ENCODE peak calls at places on chromosomes 7 and 10, in five cellular contexts. One of them, this sample, is unnamed.

GRCh38 chr10:34187201-34187600 is 627.9 kb downstream of the PARD3 start:
- DNase-seq in activated naive CD4-positive, alpha-beta T cell treated with anti-CD3 and anti-CD28 coated beads, Interleukin-2, amount 10 ng/mL, durations not matched to agents 7 days and 5 days: no peak
- DNase-seq in AG09319: no peak
- DNase-seq in stimulated activated CD4-positive, alpha-beta T cell treated with anti-CD3 and anti-CD28 coated beads, Interleukin-1b, Interleukin-23, amount 100 ng/mL, for 24 hours: no peak
- DNase-seq in H4: no peak
- DNase-seq in this sample: peak; percentile 90

GRCh38 chr10:9160275-9160674 is 1105.8 kb downstream of the GATA3 start:
- DNase-seq in H4: no peak
- DNase-seq in activated naive CD4-positive, alpha-beta T cell treated with anti-CD3 and anti-CD28 coated beads, Interleukin-2, amount 10 ng/mL, durations not matched to agents 7 days and 5 days: no peak
- DNase-seq in stimulated activated CD4-positive, alpha-beta T cell treated with anti-CD3 and anti-CD28 coated beads, Interleukin-1b, Interleukin-23, amount 100 ng/mL, for 24 hours: no peak
- DNase-seq in AG09319: no peak
- DNase-seq in this sample: no peak

GRCh38 chr10:121976607-121977006 is 1.6 kb upstream of the NSMCE4A start:
- DNase-seq in activated naive CD4-positive, alpha-beta T cell treated with anti-CD3 and anti-CD28 coated beads, Interleukin-2, amount 10 ng/mL, durations not matched to agents 7 days and 5 days: no peak
- DNase-seq in H4: no peak
- DNase-seq in AG09319: no peak
- DNase-seq in stimulated activated CD4-positive, alpha-beta T cell treated with anti-CD3 and anti-CD28 coated beads, Interleukin-1b, Interleukin-23, amount 100 ng/mL, for 24 hours: no peak
- DNase-seq in this sample: no peak

GRCh38 chr7:11831727-11832495 is at the start of gene THSD7A:
- DNase-seq in AG09319: no peak
- DNase-seq in stimulated activated CD4-positive, alpha-beta T cell treated with anti-CD3 and anti-CD28 coated beads, Interleukin-1b, Interleukin-23, amount 100 ng/mL, for 24 hours: no peak
- DNase-seq in H4: peak; percentile 43
- DNase-seq in activated naive CD4-positive, alpha-beta T cell treated with anti-CD3 and anti-CD28 coated beads, Interleukin-2, amount 10 ng/mL, durations not matched to agents 7 days and 5 days: no peak
- DNase-seq in this sample: peak; percentile 22

GRCh38 chr7:83610649-83611304 is 38.2 kb downstream of the SEMA3E start:
- DNase-seq in stimulated activated CD4-positive, alpha-beta T cell treated with anti-CD3 and anti-CD28 coated beads, Interleukin-1b, Interleukin-23, amount 100 ng/mL, for 24 hours: no peak
- DNase-seq in activated naive CD4-positive, alpha-beta T cell treated with anti-CD3 and anti-CD28 coated beads, Interleukin-2, amount 10 ng/mL, durations not matched to agents 7 days and 5 days: no peak
- DNase-seq in H4: no peak
- DNase-seq in AG09319: no peak
- DNase-seq in this sample: no peak

GRCh38 chr7:45601816-45602540 is 27.8 kb downstream of the ADCY1 start:
- DNase-seq in H4: no peak
- DNase-seq in activated naive CD4-positive, alpha-beta T cell treated with anti-CD3 and anti-CD28 coated beads, Interleukin-2, amount 10 ng/mL, durations not matched to agents 7 days and 5 days: no peak
- DNase-seq in AG09319: no peak
- DNase-seq in stimulated activated CD4-positive, alpha-beta T cell treated with anti-CD3 and anti-CD28 coated beads, Interleukin-1b, Interleukin-23, amount 100 ng/mL, for 24 hours: no peak
- DNase-seq in this sample: no peak

GRCh38 chr10:110576220-110576619 is 8.7 kb downstream of the SMC3 start:
- DNase-seq in AG09319: peak; percentile 28
- DNase-seq in activated naive CD4-positive, alpha-beta T cell treated with anti-CD3 and anti-CD28 coated beads, Interleukin-2, amount 10 ng/mL, durations not matched to agents 7 days and 5 days: no peak
- DNase-seq in stimulated activated CD4-positive, alpha-beta T cell treated with anti-CD3 and anti-CD28 coated beads, Interleukin-1b, Interleukin-23, amount 100 ng/mL, for 24 hours: no peak
- DNase-seq in H4: no peak
- DNase-seq in this sample: peak; percentile 60

GRCh38 chr7:119472398-119473038 is 800.5 kb upstream of the KCND2 start:
- DNase-seq in H4: no peak
- DNase-seq in stimulated activated CD4-positive, alpha-beta T cell treated with anti-CD3 and anti-CD28 coated beads, Interleukin-1b, Interleukin-23, amount 100 ng/mL, for 24 hours: no peak
- DNase-seq in activated naive CD4-positive, alpha-beta T cell treated with anti-CD3 and anti-CD28 coated beads, Interleukin-2, amount 10 ng/mL, durations not matched to agents 7 days and 5 days: no peak
- DNase-seq in AG09319: no peak
- DNase-seq in this sample: no peak

GRCh38 chr10:794382-794956 is 105.0 kb upstream of the DIP2C start:
- DNase-seq in H4: no peak
- DNase-seq in stimulated activated CD4-positive, alpha-beta T cell treated with anti-CD3 and anti-CD28 coated beads, Interleukin-1b, Interleukin-23, amount 100 ng/mL, for 24 hours: no peak
- DNase-seq in AG09319: no peak
- DNase-seq in activated naive CD4-positive, alpha-beta T cell treated with anti-CD3 and anti-CD28 coated beads, Interleukin-2, amount 10 ng/mL, durations not matched to agents 7 days and 5 days: no peak
- DNase-seq in this sample: peak; percentile 29

GRCh38 chr7:139452948-139453672 is 30.4 kb downstream of the KLRG2 start:
- DNase-seq in H4: no peak
- DNase-seq in stimulated activated CD4-positive, alpha-beta T cell treated with anti-CD3 and anti-CD28 coated beads, Interleukin-1b, Interleukin-23, amount 100 ng/mL, for 24 hours: no peak
- DNase-seq in activated naive CD4-positive, alpha-beta T cell treated with anti-CD3 and anti-CD28 coated beads, Interleukin-2, amount 10 ng/mL, durations not matched to agents 7 days and 5 days: no peak
- DNase-seq in AG09319: no peak
- DNase-seq in this sample: peak; percentile 66

GRCh38 chr7:112510032-112510742 is 29.4 kb downstream of the LSMEM1 start:
- DNase-seq in H4: peak; percentile 16
- DNase-seq in activated naive CD4-positive, alpha-beta T cell treated with anti-CD3 and anti-CD28 coated beads, Interleukin-2, amount 10 ng/mL, durations not matched to agents 7 days and 5 days: no peak
- DNase-seq in stimulated activated CD4-positive, alpha-beta T cell treated with anti-CD3 and anti-CD28 coated beads, Interleukin-1b, Interleukin-23, amount 100 ng/mL, for 24 hours: no peak
- DNase-seq in AG09319: no peak
- DNase-seq in this sample: peak; percentile 80

GRCh38 chr7:15508258-15508657 is 53.6 kb downstream of the AGMO start:
- DNase-seq in stimulated activated CD4-positive, alpha-beta T cell treated with anti-CD3 and anti-CD28 coated beads, Interleukin-1b, Interleukin-23, amount 100 ng/mL, for 24 hours: no peak
- DNase-seq in activated naive CD4-positive, alpha-beta T cell treated with anti-CD3 and anti-CD28 coated beads, Interleukin-2, amount 10 ng/mL, durations not matched to agents 7 days and 5 days: no peak
- DNase-seq in H4: no peak
- DNase-seq in AG09319: no peak
- DNase-seq in this sample: peak; percentile 60

GRCh38 chr7:90816511-90817142 is 220.5 kb downstream of the CDK14 start:
- DNase-seq in AG09319: peak; percentile 36
- DNase-seq in stimulated activated CD4-positive, alpha-beta T cell treated with anti-CD3 and anti-CD28 coated beads, Interleukin-1b, Interleukin-23, amount 100 ng/mL, for 24 hours: no peak
- DNase-seq in H4: peak; percentile 96
- DNase-seq in activated naive CD4-positive, alpha-beta T cell treated with anti-CD3 and anti-CD28 coated beads, Interleukin-2, amount 10 ng/mL, durations not matched to agents 7 days and 5 days: no peak
- DNase-seq in this sample: peak; percentile 94

GRCh38 chr10:108521827-108522503 is 1357.5 kb upstream of the SORCS1 start:
- DNase-seq in activated naive CD4-positive, alpha-beta T cell treated with anti-CD3 and anti-CD28 coated beads, Interleukin-2, amount 10 ng/mL, durations not matched to agents 7 days and 5 days: no peak
- DNase-seq in H4: no peak
- DNase-seq in stimulated activated CD4-positive, alpha-beta T cell treated with anti-CD3 and anti-CD28 coated beads, Interleukin-1b, Interleukin-23, amount 100 ng/mL, for 24 hours: no peak
- DNase-seq in AG09319: no peak
- DNase-seq in this sample: no peak

GRCh38 chr10:30722956-30723355 is 93.4 kb upstream of the LYZL2 start:
- DNase-seq in H4: no peak
- DNase-seq in stimulated activated CD4-positive, alpha-beta T cell treated with anti-CD3 and anti-CD28 coated beads, Interleukin-1b, Interleukin-23, amount 100 ng/mL, for 24 hours: no peak
- DNase-seq in AG09319: no peak
- DNase-seq in activated naive CD4-positive, alpha-beta T cell treated with anti-CD3 and anti-CD28 coated beads, Interleukin-2, amount 10 ng/mL, durations not matched to agents 7 days and 5 days: no peak
- DNase-seq in this sample: no peak

GRCh38 chr7:132646064-132646463 is 69.8 kb upstream of the PLXNA4 start:
- DNase-seq in activated naive CD4-positive, alpha-beta T cell treated with anti-CD3 and anti-CD28 coated beads, Interleukin-2, amount 10 ng/mL, durations not matched to agents 7 days and 5 days: no peak
- DNase-seq in stimulated activated CD4-positive, alpha-beta T cell treated with anti-CD3 and anti-CD28 coated beads, Interleukin-1b, Interleukin-23, amount 100 ng/mL, for 24 hours: no peak
- DNase-seq in AG09319: no peak
- DNase-seq in H4: peak; percentile 21
- DNase-seq in this sample: peak; percentile 57

GRCh38 chr7:27174077-27175004 is at the start of gene HOXA10:
- DNase-seq in AG09319: no peak
- DNase-seq in H4: no peak
- DNase-seq in stimulated activated CD4-positive, alpha-beta T cell treated with anti-CD3 and anti-CD28 coated beads, Interleukin-1b, Interleukin-23, amount 100 ng/mL, for 24 hours: no peak
- DNase-seq in activated naive CD4-positive, alpha-beta T cell treated with anti-CD3 and anti-CD28 coated beads, Interleukin-2, amount 10 ng/mL, durations not matched to agents 7 days and 5 days: peak; percentile 14
- DNase-seq in this sample: no peak

GRCh38 chr10:32111585-32111984 is 55.4 kb upstream of the KIF5B start:
- DNase-seq in activated naive CD4-positive, alpha-beta T cell treated with anti-CD3 and anti-CD28 coated beads, Interleukin-2, amount 10 ng/mL, durations not matched to agents 7 days and 5 days: no peak
- DNase-seq in stimulated activated CD4-positive, alpha-beta T cell treated with anti-CD3 and anti-CD28 coated beads, Interleukin-1b, Interleukin-23, amount 100 ng/mL, for 24 hours: no peak
- DNase-seq in AG09319: no peak
- DNase-seq in H4: no peak
- DNase-seq in this sample: peak; percentile 17

GRCh38 chr7:157490465-157490912 is 153.7 kb downstream of the DNAJB6 start:
- DNase-seq in activated naive CD4-positive, alpha-beta T cell treated with anti-CD3 and anti-CD28 coated beads, Interleukin-2, amount 10 ng/mL, durations not matched to agents 7 days and 5 days: peak; percentile 63
- DNase-seq in AG09319: no peak
- DNase-seq in H4: peak; percentile 94
- DNase-seq in stimulated activated CD4-positive, alpha-beta T cell treated with anti-CD3 and anti-CD28 coated beads, Interleukin-1b, Interleukin-23, amount 100 ng/mL, for 24 hours: no peak
- DNase-seq in this sample: peak; percentile 96

GRCh38 chr10:413662-414071 is 275.8 kb downstream of the DIP2C start:
- DNase-seq in stimulated activated CD4-positive, alpha-beta T cell treated with anti-CD3 and anti-CD28 coated beads, Interleukin-1b, Interleukin-23, amount 100 ng/mL, for 24 hours: no peak
- DNase-seq in activated naive CD4-positive, alpha-beta T cell treated with anti-CD3 and anti-CD28 coated beads, Interleukin-2, amount 10 ng/mL, durations not matched to agents 7 days and 5 days: no peak
- DNase-seq in AG09319: no peak
- DNase-seq in H4: no peak
- DNase-seq in this sample: no peak

GRCh38 chr10:13276749-13277394 is 23.0 kb downstream of the PHYH start:
- DNase-seq in activated naive CD4-positive, alpha-beta T cell treated with anti-CD3 and anti-CD28 coated beads, Interleukin-2, amount 10 ng/mL, durations not matched to agents 7 days and 5 days: no peak
- DNase-seq in stimulated activated CD4-positive, alpha-beta T cell treated with anti-CD3 and anti-CD28 coated beads, Interleukin-1b, Interleukin-23, amount 100 ng/mL, for 24 hours: no peak
- DNase-seq in H4: no peak
- DNase-seq in AG09319: no peak
- DNase-seq in this sample: no peak

GRCh38 chr10:31830887-31831286 is 97.7 kb downstream of the ARHGAP12 start:
- DNase-seq in stimulated activated CD4-positive, alpha-beta T cell treated with anti-CD3 and anti-CD28 coated beads, Interleukin-1b, Interleukin-23, amount 100 ng/mL, for 24 hours: no peak
- DNase-seq in H4: no peak
- DNase-seq in activated naive CD4-positive, alpha-beta T cell treated with anti-CD3 and anti-CD28 coated beads, Interleukin-2, amount 10 ng/mL, durations not matched to agents 7 days and 5 days: no peak
- DNase-seq in AG09319: no peak
- DNase-seq in this sample: peak; percentile 12

GRCh38 chr7:72343991-72344390 is 68.1 kb downstream of the CALN1 start:
- DNase-seq in H4: no peak
- DNase-seq in AG09319: no peak
- DNase-seq in activated naive CD4-positive, alpha-beta T cell treated with anti-CD3 and anti-CD28 coated beads, Interleukin-2, amount 10 ng/mL, durations not matched to agents 7 days and 5 days: no peak
- DNase-seq in stimulated activated CD4-positive, alpha-beta T cell treated with anti-CD3 and anti-CD28 coated beads, Interleukin-1b, Interleukin-23, amount 100 ng/mL, for 24 hours: no peak
- DNase-seq in this sample: no peak

GRCh38 chr10:76839276-76839675 is 798.3 kb downstream of the KCNMA1 start:
- DNase-seq in activated naive CD4-positive, alpha-beta T cell treated with anti-CD3 and anti-CD28 coated beads, Interleukin-2, amount 10 ng/mL, durations not matched to agents 7 days and 5 days: no peak
- DNase-seq in stimulated activated CD4-positive, alpha-beta T cell treated with anti-CD3 and anti-CD28 coated beads, Interleukin-1b, Interleukin-23, amount 100 ng/mL, for 24 hours: no peak
- DNase-seq in AG09319: no peak
- DNase-seq in H4: no peak
- DNase-seq in this sample: no peak

GRCh38 chr10:42640610-42641229 is 2.4 kb upstream of the ZNF33B start:
- DNase-seq in activated naive CD4-positive, alpha-beta T cell treated with anti-CD3 and anti-CD28 coated beads, Interleukin-2, amount 10 ng/mL, durations not matched to agents 7 days and 5 days: no peak
- DNase-seq in H4: no peak
- DNase-seq in stimulated activated CD4-positive, alpha-beta T cell treated with anti-CD3 and anti-CD28 coated beads, Interleukin-1b, Interleukin-23, amount 100 ng/mL, for 24 hours: no peak
- DNase-seq in AG09319: no peak
- DNase-seq in this sample: no peak

GRCh38 chr10:101014966-101015581 is 15.5 kb downstream of the LZTS2 start:
- DNase-seq in activated naive CD4-positive, alpha-beta T cell treated with anti-CD3 and anti-CD28 coated beads, Interleukin-2, amount 10 ng/mL, durations not matched to agents 7 days and 5 days: no peak
- DNase-seq in AG09319: peak; percentile 44
- DNase-seq in H4: peak; percentile 63
- DNase-seq in stimulated activated CD4-positive, alpha-beta T cell treated with anti-CD3 and anti-CD28 coated beads, Interleukin-1b, Interleukin-23, amount 100 ng/mL, for 24 hours: no peak
- DNase-seq in this sample: peak; percentile 92

GRCh38 chr10:61971016-61971350 is 69.5 kb downstream of the ARID5B start:
- DNase-seq in activated naive CD4-positive, alpha-beta T cell treated with anti-CD3 and anti-CD28 coated beads, Interleukin-2, amount 10 ng/mL, durations not matched to agents 7 days and 5 days: no peak
- DNase-seq in stimulated activated CD4-positive, alpha-beta T cell treated with anti-CD3 and anti-CD28 coated beads, Interleukin-1b, Interleukin-23, amount 100 ng/mL, for 24 hours: no peak
- DNase-seq in AG09319: no peak
- DNase-seq in H4: no peak
- DNase-seq in this sample: peak; percentile 10

GRCh38 chr10:68666280-68666760 is 54.7 kb upstream of the CCAR1 start:
- DNase-seq in AG09319: peak; percentile 63
- DNase-seq in H4: peak; percentile 29
- DNase-seq in activated naive CD4-positive, alpha-beta T cell treated with anti-CD3 and anti-CD28 coated beads, Interleukin-2, amount 10 ng/mL, durations not matched to agents 7 days and 5 days: no peak
- DNase-seq in stimulated activated CD4-positive, alpha-beta T cell treated with anti-CD3 and anti-CD28 coated beads, Interleukin-1b, Interleukin-23, amount 100 ng/mL, for 24 hours: no peak
- DNase-seq in this sample: peak; percentile 69

GRCh38 chr10:33386926-33387325 is 52.5 kb upstream of the NRP1 start:
- DNase-seq in AG09319: no peak
- DNase-seq in activated naive CD4-positive, alpha-beta T cell treated with anti-CD3 and anti-CD28 coated beads, Interleukin-2, amount 10 ng/mL, durations not matched to agents 7 days and 5 days: no peak
- DNase-seq in stimulated activated CD4-positive, alpha-beta T cell treated with anti-CD3 and anti-CD28 coated beads, Interleukin-1b, Interleukin-23, amount 100 ng/mL, for 24 hours: no peak
- DNase-seq in H4: no peak
- DNase-seq in this sample: no peak

This sample was measured in RPMI7951.